ENCODE peak calls at places on chromosome 16, in six cellular contexts. One of them, this sample, is unnamed.

GRCh38 chr16:67208525-67208896 is 9.6 kb downstream of the ELMO3 start:
- DNase-seq in mucosa of descending colon: no peak
- DNase-seq in gastrocnemius medialis: no peak
- DNase-seq in A549: no peak
- DNase-seq in thyroid gland: no peak
- DNase-seq in RWPE2: peak; percentile 62
- DNase-seq in this sample: no peak

GRCh38 chr16:19776147-19776546 is 58.1 kb downstream of the IQCK start:
- DNase-seq in mucosa of descending colon: no peak
- DNase-seq in gastrocnemius medialis: no peak
- DNase-seq in A549: no peak
- DNase-seq in thyroid gland: no peak
- DNase-seq in RWPE2: no peak
- DNase-seq in this sample: no peak

GRCh38 chr16:138049-138417 is 440 bp downstream of the NPRL3 start:
- DNase-seq in mucosa of descending colon: peak; percentile 57
- DNase-seq in gastrocnemius medialis: peak; percentile 19
- DNase-seq in A549: no peak
- DNase-seq in thyroid gland: peak; percentile 23
- DNase-seq in RWPE2: no peak
- DNase-seq in this sample: peak; percentile 78

GRCh38 chr16:13999071-13999894 is 71.8 kb upstream of the MRTFB start:
- DNase-seq in mucosa of descending colon: no peak
- DNase-seq in gastrocnemius medialis: no peak
- DNase-seq in A549: no peak
- DNase-seq in thyroid gland: no peak
- DNase-seq in RWPE2: no peak
- DNase-seq in this sample: no peak

GRCh38 chr16:21646721-21647561 is 5.5 kb downstream of the IGSF6 start:
- DNase-seq in mucosa of descending colon: peak; percentile 48
- DNase-seq in gastrocnemius medialis: no peak
- DNase-seq in A549: no peak
- DNase-seq in thyroid gland: no peak
- DNase-seq in RWPE2: no peak
- DNase-seq in this sample: no peak

GRCh38 chr16:77273-77806 is 685 bp upstream of the MPG start:
- DNase-seq in mucosa of descending colon: peak; percentile 74
- DNase-seq in gastrocnemius medialis: no peak
- DNase-seq in A549: peak; percentile 73
- DNase-seq in thyroid gland: peak; percentile 43
- DNase-seq in RWPE2: no peak
- DNase-seq in this sample: peak; percentile 90

GRCh38 chr16:81575834-81576233 is 131.2 kb downstream of the CMIP start:
- DNase-seq in mucosa of descending colon: no peak
- DNase-seq in gastrocnemius medialis: no peak
- DNase-seq in A549: no peak
- DNase-seq in thyroid gland: no peak
- DNase-seq in RWPE2: no peak
- DNase-seq in this sample: no peak

GRCh38 chr16:87350681-87351319 is 32.8 kb downstream of the FBXO31 start:
- DNase-seq in mucosa of descending colon: no peak
- DNase-seq in gastrocnemius medialis: peak; percentile 78
- DNase-seq in A549: no peak
- DNase-seq in thyroid gland: no peak
- DNase-seq in RWPE2: no peak
- DNase-seq in this sample: no peak

GRCh38 chr16:78461496-78461938 is 362.1 kb downstream of the WWOX start:
- DNase-seq in mucosa of descending colon: no peak
- DNase-seq in gastrocnemius medialis: no peak
- DNase-seq in A549: no peak
- DNase-seq in thyroid gland: peak; percentile 81
- DNase-seq in RWPE2: no peak
- DNase-seq in this sample: no peak

GRCh38 chr16:55502801-55503366 is 6.0 kb upstream of the LPCAT2 start:
- DNase-seq in mucosa of descending colon: peak; percentile 94
- DNase-seq in gastrocnemius medialis: peak; percentile 79
- DNase-seq in A549: peak; percentile 68
- DNase-seq in thyroid gland: peak; percentile 97
- DNase-seq in RWPE2: no peak
- DNase-seq in this sample: peak; percentile 96

GRCh38 chr16:84484579-84485254 is 19.7 kb downstream of the MEAK7 start:
- DNase-seq in mucosa of descending colon: peak; percentile 69
- DNase-seq in gastrocnemius medialis: no peak
- DNase-seq in A549: peak; percentile 62
- DNase-seq in thyroid gland: peak; percentile 67
- DNase-seq in RWPE2: peak; percentile 37
- DNase-seq in this sample: no peak

GRCh38 chr16:269061-269796 is 6.5 kb downstream of the RGS11 start:
- DNase-seq in mucosa of descending colon: no peak
- DNase-seq in gastrocnemius medialis: no peak
- DNase-seq in A549: no peak
- DNase-seq in thyroid gland: no peak
- DNase-seq in RWPE2: no peak
- DNase-seq in this sample: peak; percentile 68

GRCh38 chr16:76837872-76838271 is 353.1 kb upstream of the MON1B start:
- DNase-seq in mucosa of descending colon: no peak
- DNase-seq in gastrocnemius medialis: no peak
- DNase-seq in A549: no peak
- DNase-seq in thyroid gland: no peak
- DNase-seq in RWPE2: no peak
- DNase-seq in this sample: no peak

GRCh38 chr16:11743308-11744074 is 834 bp upstream of the TXNDC11 start:
- DNase-seq in mucosa of descending colon: no peak
- DNase-seq in gastrocnemius medialis: peak; percentile 76
- DNase-seq in A549: peak; percentile 86
- DNase-seq in thyroid gland: peak; percentile 21
- DNase-seq in RWPE2: no peak
- DNase-seq in this sample: peak; percentile 70

GRCh38 chr16:69531988-69532387 is 33.8 kb upstream of the NFAT5 start:
- DNase-seq in mucosa of descending colon: no peak
- DNase-seq in gastrocnemius medialis: no peak
- DNase-seq in A549: no peak
- DNase-seq in thyroid gland: no peak
- DNase-seq in RWPE2: no peak
- DNase-seq in this sample: no peak

GRCh38 chr16:2584742-2585650 is 47.2 kb downstream of the PDPK1 start:
- DNase-seq in mucosa of descending colon: no peak
- DNase-seq in gastrocnemius medialis: peak; percentile 91
- DNase-seq in A549: no peak
- DNase-seq in thyroid gland: no peak
- DNase-seq in RWPE2: peak; percentile 45
- DNase-seq in this sample: peak; percentile 66

GRCh38 chr16:84687715-84688114 is 12.1 kb upstream of the USP10 start:
- DNase-seq in mucosa of descending colon: no peak
- DNase-seq in gastrocnemius medialis: no peak
- DNase-seq in A549: no peak
- DNase-seq in thyroid gland: no peak
- DNase-seq in RWPE2: no peak
- DNase-seq in this sample: no peak

GRCh38 chr16:73037331-73037745 is 10.6 kb downstream of the ZFHX3 start:
- DNase-seq in mucosa of descending colon: no peak
- DNase-seq in gastrocnemius medialis: peak; percentile 90
- DNase-seq in A549: no peak
- DNase-seq in thyroid gland: peak; percentile 74
- DNase-seq in RWPE2: no peak
- DNase-seq in this sample: no peak

GRCh38 chr16:20598832-20599469 is 22.8 kb upstream of the ACSM2B start:
- DNase-seq in mucosa of descending colon: no peak
- DNase-seq in gastrocnemius medialis: no peak
- DNase-seq in A549: no peak
- DNase-seq in thyroid gland: no peak
- DNase-seq in RWPE2: no peak
- DNase-seq in this sample: no peak

GRCh38 chr16:3999479-3999868 is 116.8 kb downstream of the ADCY9 start:
- DNase-seq in mucosa of descending colon: peak; percentile 37
- DNase-seq in gastrocnemius medialis: peak; percentile 43
- DNase-seq in A549: peak; percentile 29
- DNase-seq in thyroid gland: peak; percentile 76
- DNase-seq in RWPE2: no peak
- DNase-seq in this sample: peak; percentile 82

GRCh38 chr16:78428193-78428592 is 328.7 kb downstream of the WWOX start:
- DNase-seq in mucosa of descending colon: no peak
- DNase-seq in gastrocnemius medialis: no peak
- DNase-seq in A549: no peak
- DNase-seq in thyroid gland: no peak
- DNase-seq in RWPE2: no peak
- DNase-seq in this sample: no peak

GRCh38 chr16:24848065-24848464 is 2.3 kb downstream of the SLC5A11 start:
- DNase-seq in mucosa of descending colon: no peak
- DNase-seq in gastrocnemius medialis: no peak
- DNase-seq in A549: no peak
- DNase-seq in thyroid gland: no peak
- DNase-seq in RWPE2: no peak
- DNase-seq in this sample: no peak

GRCh38 chr16:49605536-49606241 is 232.1 kb downstream of the C16orf78 start:
- DNase-seq in mucosa of descending colon: no peak
- DNase-seq in gastrocnemius medialis: no peak
- DNase-seq in A549: no peak
- DNase-seq in thyroid gland: no peak
- DNase-seq in RWPE2: no peak
- DNase-seq in this sample: no peak

GRCh38 chr16:49608095-49608494 is 234.5 kb downstream of the C16orf78 start:
- DNase-seq in mucosa of descending colon: no peak
- DNase-seq in gastrocnemius medialis: no peak
- DNase-seq in A549: no peak
- DNase-seq in thyroid gland: peak; percentile 20
- DNase-seq in RWPE2: no peak
- DNase-seq in this sample: no peak

GRCh38 chr16:49603956-49604355 is 230.4 kb downstream of the C16orf78 start:
- DNase-seq in mucosa of descending colon: no peak
- DNase-seq in gastrocnemius medialis: no peak
- DNase-seq in A549: no peak
- DNase-seq in thyroid gland: no peak
- DNase-seq in RWPE2: no peak
- DNase-seq in this sample: no peak

GRCh38 chr16:49604602-49605001 is 231.0 kb downstream of the C16orf78 start:
- DNase-seq in mucosa of descending colon: no peak
- DNase-seq in gastrocnemius medialis: no peak
- DNase-seq in A549: no peak
- DNase-seq in thyroid gland: no peak
- DNase-seq in RWPE2: no peak
- DNase-seq in this sample: no peak

GRCh38 chr16:49608801-49609200 is 235.2 kb downstream of the C16orf78 start:
- DNase-seq in mucosa of descending colon: no peak
- DNase-seq in gastrocnemius medialis: peak; percentile 45
- DNase-seq in A549: peak; percentile 21
- DNase-seq in thyroid gland: no peak
- DNase-seq in RWPE2: no peak
- DNase-seq in this sample: no peak
- TF ChIP-seq CTCF in mucosa of descending colon: no peak
- TF ChIP-seq CTCF in gastrocnemius medialis: no peak
- TF ChIP-seq CTCF in A549: no peak
- TF ChIP-seq CTCF in thyroid gland: no peak
- TF ChIP-seq CTCF in RWPE2: peak; percentile 20
- TF ChIP-seq CTCF in this sample: peak; percentile 21

GRCh38 chr16:89375686-89376085 is 114.7 kb downstream of the ANKRD11 start:
- DNase-seq in mucosa of descending colon: no peak
- DNase-seq in gastrocnemius medialis: no peak
- DNase-seq in A549: no peak
- DNase-seq in thyroid gland: no peak
- DNase-seq in RWPE2: no peak
- DNase-seq in this sample: no peak

GRCh38 chr16:89374393-89374948 is 115.9 kb downstream of the ANKRD11 start:
- DNase-seq in mucosa of descending colon: no peak
- DNase-seq in gastrocnemius medialis: peak; percentile 50
- DNase-seq in A549: peak; percentile 31
- DNase-seq in thyroid gland: no peak
- DNase-seq in RWPE2: no peak
- DNase-seq in this sample: no peak

GRCh38 chr16:89376812-89377445 is 113.4 kb downstream of the ANKRD11 start:
- DNase-seq in mucosa of descending colon: no peak
- DNase-seq in gastrocnemius medialis: no peak
- DNase-seq in A549: no peak
- DNase-seq in thyroid gland: no peak
- DNase-seq in RWPE2: no peak
- DNase-seq in this sample: no peak

GRCh38 chr16:89373355-89374110 is 116.8 kb downstream of the ANKRD11 start:
- DNase-seq in mucosa of descending colon: no peak
- DNase-seq in gastrocnemius medialis: peak; percentile 53
- DNase-seq in A549: no peak
- DNase-seq in thyroid gland: no peak
- DNase-seq in RWPE2: no peak
- DNase-seq in this sample: peak; percentile 72

GRCh38 chr16:89375021-89375420 is 115.3 kb downstream of the ANKRD11 start:
- DNase-seq in mucosa of descending colon: no peak
- DNase-seq in gastrocnemius medialis: no peak
- DNase-seq in A549: no peak
- DNase-seq in thyroid gland: no peak
- DNase-seq in RWPE2: no peak
- DNase-seq in this sample: no peak
- H3K4me1 ChIP-seq in mucosa of descending colon: peaks cover 7% of the 10 kb centered on the region
- H3K4me1 ChIP-seq in gastrocnemius medialis: peaks cover 87% of the 10 kb centered on the region
- H3K4me1 ChIP-seq in A549: peaks cover 13% of the 10 kb centered on the region
- H3K4me1 ChIP-seq in thyroid gland: peaks cover 17% of the 10 kb centered on the region
- H3K4me1 ChIP-seq in RWPE2: peaks cover 18% of the 10 kb centered on the region
- H3K4me1 ChIP-seq in this sample: peaks cover 5% of the 10 kb centered on the region

GRCh38 chr16:63697736-63698135 is 1424.1 kb downstream of the CDH11 start:
- DNase-seq in mucosa of descending colon: no peak
- DNase-seq in gastrocnemius medialis: no peak
- DNase-seq in A549: no peak
- DNase-seq in thyroid gland: no peak
- DNase-seq in RWPE2: no peak
- DNase-seq in this sample: no peak

GRCh38 chr16:63702981-63703590 is 1418.8 kb downstream of the CDH11 start:
- DNase-seq in mucosa of descending colon: no peak
- DNase-seq in gastrocnemius medialis: no peak
- DNase-seq in A549: no peak
- DNase-seq in thyroid gland: no peak
- DNase-seq in RWPE2: no peak
- DNase-seq in this sample: peak; percentile 70
- TF ChIP-seq CTCF in mucosa of descending colon: no peak
- TF ChIP-seq CTCF in gastrocnemius medialis: no peak
- TF ChIP-seq CTCF in A549: no peak
- TF ChIP-seq CTCF in thyroid gland: no peak
- TF ChIP-seq CTCF in RWPE2: no peak
- TF ChIP-seq CTCF in this sample: peak; percentile 20

GRCh38 chr16:50263940-50264929 is 2.1 kb upstream of the ADCY7 start:
- DNase-seq in mucosa of descending colon: no peak
- DNase-seq in gastrocnemius medialis: no peak
- DNase-seq in A549: peak; percentile 48
- DNase-seq in thyroid gland: no peak
- DNase-seq in RWPE2: no peak
- DNase-seq in this sample: peak; percentile 9
- H3K4me1 ChIP-seq in mucosa of descending colon: peaks cover 36% of the 10 kb centered on the region
- H3K4me1 ChIP-seq in gastrocnemius medialis: peaks cover 7% of the 10 kb centered on the region
- H3K4me1 ChIP-seq in A549: peaks cover 30% of the 10 kb centered on the region
- H3K4me1 ChIP-seq in thyroid gland: no peaks in the 10 kb centered on the region
- H3K4me1 ChIP-seq in RWPE2: peaks cover 12% of the 10 kb centered on the region
- H3K4me1 ChIP-seq in this sample: peaks cover 2% of the 10 kb centered on the region

GRCh38 chr16:57801098-57801855 is 1.0 kb downstream of the KIFC3 start:
- DNase-seq in mucosa of descending colon: no peak
- DNase-seq in gastrocnemius medialis: no peak
- DNase-seq in A549: peak; percentile 73
- DNase-seq in thyroid gland: peak; percentile 37
- DNase-seq in RWPE2: no peak
- DNase-seq in this sample: peak; percentile 44
- TF ChIP-seq CTCF in mucosa of descending colon: no peak
- TF ChIP-seq CTCF in gastrocnemius medialis: no peak
- TF ChIP-seq CTCF in A549: no peak
- TF ChIP-seq CTCF in thyroid gland: no peak
- TF ChIP-seq CTCF in RWPE2: no peak
- TF ChIP-seq CTCF in this sample: no peak

GRCh38 chr16:86289907-86290306 is 220.4 kb upstream of the FOXF1 start:
- DNase-seq in mucosa of descending colon: no peak
- DNase-seq in gastrocnemius medialis: no peak
- DNase-seq in A549: no peak
- DNase-seq in thyroid gland: no peak
- DNase-seq in RWPE2: no peak
- DNase-seq in this sample: no peak
- H3K4me1 ChIP-seq in mucosa of descending colon: no peaks in the 10 kb centered on the region
- H3K4me1 ChIP-seq in gastrocnemius medialis: no peaks in the 10 kb centered on the region
- H3K4me1 ChIP-seq in A549: no peaks in the 10 kb centered on the region
- H3K4me1 ChIP-seq in thyroid gland: no peaks in the 10 kb centered on the region
- H3K4me1 ChIP-seq in RWPE2: no peaks in the 10 kb centered on the region
- H3K4me1 ChIP-seq in this sample: no peaks in the 10 kb centered on the region